ENCODE peak calls at places on chromosome 13, in five cellular contexts. V is stomach, M is tibial nerve, Z is lower leg skin, D is left lung. O is an unnamed sample.

GRCh38 chr13:102400619-102401125 is 1.2 kb downstream of the FGF14 start:
- DNase-seq in V (no peak), M (no peak), Z (no peak), D (no peak), O (no peak)

GRCh38 chr13:50993371-50993770 is 83.8 kb downstream of the RNASEH2B start:
- DNase-seq in V (no peak), M (no peak), Z (no peak), D (no peak), O (no peak)

GRCh38 chr13:98942485-98942884 is 35.4 kb downstream of the DOCK9 start:
- DNase-seq in V (no peak), M (no peak), Z (no peak), D (no peak), O (no peak)

GRCh38 chr13:99572921-99573320 is 71.6 kb downstream of the TM9SF2 start:
- DNase-seq in V (no peak), M (no peak), Z (no peak), D (no peak), O (no peak)

GRCh38 chr13:113886561-113887112 is 22.8 kb upstream of the GAS6 start:
- DNase-seq in V (no peak), M (no peak), Z (no peak), D (no peak), O (no peak)

GRCh38 chr13:40764587-40765403 is 6.2 kb downstream of the MRPS31 start:
- DNase-seq in V (peak), M (no peak), Z (no peak), D (no peak), O (no peak)

GRCh38 chr13:106567421-106568224 is at the start of gene ARGLU1:
- DNase-seq in V (peak), M (peak), Z (peak), D (peak), O (peak)

GRCh38 chr13:44734204-44734707 is 158.1 kb upstream of the TSC22D1 start:
- DNase-seq in V (peak), M (no peak), Z (peak), D (peak), O (no peak)

GRCh38 chr13:109996404-109996960 is 210.1 kb upstream of the IRS2 start:
- DNase-seq in V (no peak), M (no peak), Z (peak), D (no peak), O (no peak)

GRCh38 chr13:110000534-110001345 is 214.4 kb upstream of the IRS2 start:
- DNase-seq in V (no peak), M (no peak), Z (peak), D (no peak), O (no peak)

GRCh38 chr13:109999659-110000533 is 213.5 kb upstream of the IRS2 start:
- DNase-seq in V (no peak), M (no peak), Z (peak), D (no peak), O (no peak)

GRCh38 chr13:109998030-109998429 is 211.6 kb upstream of the IRS2 start:
- DNase-seq in V (no peak), M (no peak), Z (no peak), D (no peak), O (no peak)

DNA sequence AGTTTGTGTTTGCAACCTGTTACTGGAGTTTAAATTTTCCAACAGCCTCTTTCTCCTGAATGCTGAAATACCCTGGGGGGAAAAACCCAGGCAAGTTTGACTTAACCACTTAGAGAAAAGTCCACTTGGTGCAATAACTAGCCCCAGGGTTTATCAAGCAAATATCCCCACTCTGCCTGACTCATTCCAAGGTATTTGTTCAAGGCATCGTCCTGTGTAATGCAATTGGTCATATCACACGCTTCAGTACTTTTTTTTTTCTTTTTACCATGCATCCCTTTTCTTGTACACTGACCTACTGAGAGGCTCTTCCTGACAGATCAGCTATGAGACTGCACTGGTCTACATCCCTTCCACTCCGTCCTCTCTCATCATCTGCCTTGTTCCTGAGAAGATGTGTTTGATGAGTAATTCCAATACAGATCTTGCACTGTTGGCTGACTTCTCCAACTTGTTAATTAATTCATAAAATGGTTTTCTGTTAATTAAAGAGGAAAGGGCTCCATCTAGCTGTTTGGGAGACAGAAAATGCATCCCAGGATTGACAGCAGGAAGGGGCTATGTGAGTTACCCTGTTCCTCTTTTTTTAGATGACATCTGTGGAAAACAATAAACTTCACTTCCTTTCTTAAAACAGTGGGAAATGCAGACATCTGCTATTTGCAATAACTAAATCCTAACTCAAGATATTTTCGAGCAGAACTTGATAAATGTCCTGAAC is 212.6 kb upstream of the IRS2 start:
- DNase-seq in V (no peak), M (no peak), Z (no peak), D (no peak), O (no peak)
- TF ChIP-seq CTCF in V (no peak), M (no peak), Z (no peak), D (no peak), O (no peak)

DNA sequence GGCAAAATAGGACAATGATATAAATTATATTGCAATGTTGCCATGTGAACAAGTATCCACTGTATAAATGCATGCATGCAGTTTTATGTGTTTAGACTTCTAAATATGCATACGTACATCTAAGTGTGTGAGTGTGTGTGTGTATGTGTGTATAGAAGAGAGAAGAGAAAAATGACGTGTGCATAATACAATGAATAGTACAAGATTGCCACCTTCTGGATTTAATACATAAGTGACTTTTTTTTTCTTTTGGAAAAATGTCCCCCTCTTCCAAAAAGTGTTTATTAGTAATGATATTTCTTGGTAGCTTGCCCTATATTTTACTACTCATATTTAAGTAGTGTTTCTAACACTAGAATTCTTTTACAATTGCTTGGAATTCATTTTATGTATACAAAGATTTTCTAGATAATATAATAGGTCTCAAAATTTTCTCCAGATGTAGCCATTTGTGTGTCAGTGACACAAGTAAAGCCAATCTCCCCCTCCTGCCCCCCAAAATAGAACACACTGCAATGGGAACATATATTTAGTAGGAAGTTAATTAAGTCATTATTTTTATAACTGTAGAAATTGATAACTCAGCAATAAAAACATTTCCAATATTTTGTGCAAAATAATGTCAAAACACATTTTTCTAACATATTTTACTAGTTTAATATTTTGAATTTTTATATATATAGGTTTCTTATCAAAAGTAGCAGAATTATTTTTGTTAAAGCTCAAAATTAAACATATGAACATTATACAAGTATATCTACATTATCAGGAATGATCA is 783.3 kb upstream of the ATXN8OS start:
- DNase-seq in V (no peak), M (no peak), Z (no peak), D (no peak), O (no peak)
- TF ChIP-seq CTCF in V (no peak), M (no peak), Z (no peak), D (no peak), O (no peak)

GRCh38 chr13:103510007-103510406 is 443.8 kb upstream of the SLC10A2 start:
- DNase-seq in V (no peak), M (no peak), Z (no peak), D (no peak), O (no peak)
- TF ChIP-seq CTCF in V (no peak), M (no peak), Z (no peak), D (no peak), O (no peak)

DNA sequence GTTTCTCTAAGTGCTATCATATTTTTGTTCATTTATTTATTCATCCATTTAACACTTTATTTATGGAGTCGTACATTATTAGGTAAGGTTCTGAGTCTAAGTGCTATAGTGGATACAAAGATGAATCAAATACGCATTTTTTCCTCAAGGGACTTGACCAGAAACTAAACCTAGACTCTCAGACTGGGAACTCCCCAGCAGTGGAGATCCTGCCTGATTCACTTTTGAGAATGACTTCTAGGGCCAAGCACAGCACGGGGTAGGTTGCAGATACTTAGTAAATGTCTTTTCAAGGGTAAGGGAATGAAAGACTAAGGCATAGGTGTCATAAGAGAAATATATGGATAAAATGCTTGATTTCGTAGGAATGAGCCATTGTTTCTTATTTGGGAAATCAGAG is 7.2 kb downstream of the DNAJC15 start:
- DNase-seq in V (no peak), M (no peak), Z (no peak), D (no peak), O (no peak)
- TF ChIP-seq CTCF in V (no peak), M (no peak), Z (no peak), D (no peak), O (no peak)

DNA sequence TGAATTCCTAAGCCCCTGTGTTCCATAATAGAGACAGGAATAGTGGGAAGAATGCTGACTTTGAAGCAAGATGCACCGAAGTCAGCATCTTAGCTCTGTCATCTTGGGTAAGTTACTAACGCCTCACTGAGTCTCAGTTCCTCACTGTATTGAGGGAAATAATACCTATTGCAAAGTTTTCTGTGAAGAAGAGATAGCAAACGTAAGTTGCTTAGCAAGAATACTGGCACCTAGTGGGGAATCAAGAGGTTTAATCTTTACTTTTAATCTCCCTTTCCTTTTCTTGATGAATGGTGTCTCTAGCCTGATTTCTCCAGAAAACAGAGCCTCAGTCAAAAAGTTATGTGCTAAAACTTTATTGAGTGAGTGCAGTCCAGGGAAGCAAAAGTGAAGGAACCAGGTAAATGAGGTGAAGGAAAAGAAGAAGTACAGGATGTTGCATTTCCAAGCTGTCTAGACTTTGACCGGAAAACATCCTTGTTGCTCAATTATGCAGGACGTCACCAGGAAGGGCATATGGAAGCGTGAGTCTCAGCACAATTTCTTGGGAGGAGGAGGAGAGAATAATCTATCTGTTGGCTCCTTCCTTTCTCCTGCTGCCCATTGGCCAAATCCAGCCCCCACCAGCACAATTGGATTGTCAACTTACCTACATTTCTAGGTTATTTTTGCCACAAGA is 210.0 kb downstream of the B3GLCT start:
- DNase-seq in V (no peak), M (no peak), Z (no peak), D (no peak), O (no peak)
- TF ChIP-seq CTCF in V (no peak), M (no peak), Z (no peak), D (no peak), O (no peak)

GRCh38 chr13:49549289-49549688 is 36.1 kb downstream of the RCBTB1 start:
- DNase-seq in V (no peak), M (no peak), Z (no peak), D (no peak), O (no peak)
- TF ChIP-seq CTCF in V (peak), M (no peak), Z (no peak), D (no peak), O (no peak)

DNA sequence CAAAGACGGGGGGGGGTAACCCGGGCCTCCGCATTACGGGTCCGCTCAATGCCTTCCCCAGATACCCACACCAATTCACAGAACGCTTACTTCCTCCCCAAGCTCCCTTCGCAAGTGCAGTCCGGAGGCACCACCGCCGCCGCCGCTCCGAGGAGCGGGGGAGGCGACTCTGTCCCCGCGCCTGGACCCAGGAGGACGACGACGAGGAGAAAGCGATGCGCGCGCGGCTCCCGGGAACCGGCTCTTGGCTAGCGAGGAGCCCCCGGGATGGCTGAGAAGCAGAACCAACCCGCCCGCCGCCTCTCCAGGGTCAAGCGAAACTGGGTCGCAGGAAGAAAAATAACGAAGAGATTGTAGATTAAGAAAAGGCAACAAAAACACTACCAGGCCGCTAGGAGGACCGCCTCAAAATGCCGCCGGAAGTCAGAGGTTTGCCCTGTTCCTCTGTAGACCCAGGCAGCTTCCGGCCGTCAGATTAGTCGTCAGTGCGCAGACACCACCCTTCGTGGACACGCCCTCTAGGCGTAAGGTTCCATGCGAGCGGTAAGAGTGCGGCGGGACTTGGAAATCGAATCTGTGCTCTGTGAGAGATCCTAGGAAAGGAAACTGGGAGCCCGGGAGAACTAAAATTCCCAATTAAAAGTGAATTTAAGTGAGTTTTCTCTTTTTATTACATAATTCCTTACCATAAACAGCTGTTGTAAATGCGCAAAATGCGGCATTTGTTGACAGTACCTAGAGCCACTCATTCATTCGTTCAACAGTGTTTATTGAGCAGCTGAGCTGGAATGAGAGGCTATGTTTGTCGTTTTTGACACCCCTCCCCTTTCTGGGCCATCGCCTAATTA is at the start of gene ZC3H13:
- DNase-seq in V (peak), M (peak), Z (peak), D (peak), O (peak)
- TF ChIP-seq CTCF in V (peak), M (peak), Z (no peak), D (no peak), O (peak)

GRCh38 chr13:39655041-39655568 is 357 bp upstream of the COG6 start:
- DNase-seq in V (no peak), M (no peak), Z (no peak), D (no peak), O (no peak)

GRCh38 chr13:39656325-39656677 is 839 bp downstream of the COG6 start:
- DNase-seq in V (no peak), M (no peak), Z (no peak), D (no peak), O (no peak)

GRCh38 chr13:39655569-39656324 is at the start of gene COG6:
- DNase-seq in V (peak), M (peak), Z (peak), D (peak), O (peak)
- TF ChIP-seq CTCF in V (no peak), M (peak), Z (no peak), D (no peak), O (no peak)

O was measured in CD14-positive monocyte.